ENCODE peak calls at places on chromosomes 2 and 18, in four cellular contexts. One of them, this sample, is unnamed.
A peak's percentile ranks its signal among the peaks of the same experiment; 100 is the strongest.

GRCh38 chr2:208174144-208174543 is 10.8 kb upstream of the CRYGA start:
- DNase-seq in stomach: no peak
- DNase-seq in mammary epithelial cell: no peak
- DNase-seq in HCT116: no peak
- DNase-seq in this sample: no peak

GRCh38 chr2:50691518-50691917 is 340.4 kb downstream of the NRXN1 start:
- DNase-seq in mammary epithelial cell: no peak
- DNase-seq in HCT116: no peak
- DNase-seq in stomach: no peak
- DNase-seq in this sample: no peak

GRCh38 chr2:232522014-232522854 is 2.0 kb downstream of the PRSS56 start:
- DNase-seq in HCT116: no peak
- DNase-seq in stomach: peak; percentile 66
- DNase-seq in mammary epithelial cell: no peak
- DNase-seq in this sample: no peak

GRCh38 chr2:202377308-202377736 is 1.2 kb downstream of the BMPR2 start:
- DNase-seq in mammary epithelial cell: peak; percentile 28
- DNase-seq in stomach: peak; percentile 45
- DNase-seq in HCT116: no peak
- DNase-seq in this sample: no peak

GRCh38 chr2:191930205-191930604 is 83.3 kb upstream of the CAVIN2 start:
- DNase-seq in stomach: no peak
- DNase-seq in mammary epithelial cell: no peak
- DNase-seq in HCT116: no peak
- DNase-seq in this sample: no peak

GRCh38 chr2:241417626-241418025 is 61.5 kb downstream of the FARP2 start:
- DNase-seq in HCT116: no peak
- DNase-seq in mammary epithelial cell: no peak
- DNase-seq in stomach: no peak
- DNase-seq in this sample: no peak

GRCh38 chr18:70522183-70522582 is 233.3 kb downstream of the SOCS6 start:
- DNase-seq in stomach: no peak
- DNase-seq in HCT116: no peak
- DNase-seq in mammary epithelial cell: no peak
- DNase-seq in this sample: no peak

GRCh38 chr2:113966832-113967231 is 76.9 kb downstream of the ACTR3 start:
- DNase-seq in HCT116: no peak
- DNase-seq in stomach: no peak
- DNase-seq in mammary epithelial cell: no peak
- DNase-seq in this sample: no peak

GRCh38 chr2:25790074-25790473 is 88.2 kb downstream of the ASXL2 start:
- DNase-seq in stomach: no peak
- DNase-seq in HCT116: no peak
- DNase-seq in mammary epithelial cell: no peak
- DNase-seq in this sample: no peak

GRCh38 chr2:70888925-70889715 is 46.6 kb upstream of the ATP6V1B1 start:
- DNase-seq in stomach: peak; percentile 23
- DNase-seq in mammary epithelial cell: no peak
- DNase-seq in HCT116: no peak
- DNase-seq in this sample: no peak

GRCh38 chr18:74416124-74416523 is 41.0 kb downstream of the DIPK1C start:
- DNase-seq in stomach: no peak
- DNase-seq in mammary epithelial cell: no peak
- DNase-seq in HCT116: no peak
- DNase-seq in this sample: no peak

GRCh38 chr2:135657806-135658582 is 83.7 kb upstream of the UBXN4 start:
- DNase-seq in HCT116: no peak
- DNase-seq in stomach: no peak
- DNase-seq in mammary epithelial cell: no peak
- DNase-seq in this sample: no peak

GRCh38 chr2:75621228-75621627 is 25.4 kb upstream of the MRPL19 start:
- DNase-seq in stomach: no peak
- DNase-seq in mammary epithelial cell: no peak
- DNase-seq in HCT116: no peak
- DNase-seq in this sample: no peak

GRCh38 chr2:152406119-152406835 is 71.3 kb downstream of the FMNL2 start:
- DNase-seq in stomach: no peak
- DNase-seq in mammary epithelial cell: no peak
- DNase-seq in HCT116: no peak
- DNase-seq in this sample: no peak

GRCh38 chr2:207467716-207468347 is 61.9 kb upstream of the CREB1 start:
- DNase-seq in HCT116: no peak
- DNase-seq in stomach: no peak
- DNase-seq in mammary epithelial cell: peak; percentile 37
- DNase-seq in this sample: no peak

GRCh38 chr2:203399031-203399430 is 70.8 kb downstream of the ABI2 start:
- DNase-seq in mammary epithelial cell: no peak
- DNase-seq in HCT116: no peak
- DNase-seq in stomach: no peak
- DNase-seq in this sample: no peak

GRCh38 chr2:203400805-203401585 is 72.8 kb downstream of the ABI2 start:
- DNase-seq in HCT116: no peak
- DNase-seq in stomach: no peak
- DNase-seq in mammary epithelial cell: no peak
- DNase-seq in this sample: no peak

GRCh38 chr2:203407496-203407895 is 79.3 kb downstream of the ABI2 start:
- DNase-seq in mammary epithelial cell: no peak
- DNase-seq in stomach: no peak
- DNase-seq in HCT116: no peak
- DNase-seq in this sample: no peak

DNA sequence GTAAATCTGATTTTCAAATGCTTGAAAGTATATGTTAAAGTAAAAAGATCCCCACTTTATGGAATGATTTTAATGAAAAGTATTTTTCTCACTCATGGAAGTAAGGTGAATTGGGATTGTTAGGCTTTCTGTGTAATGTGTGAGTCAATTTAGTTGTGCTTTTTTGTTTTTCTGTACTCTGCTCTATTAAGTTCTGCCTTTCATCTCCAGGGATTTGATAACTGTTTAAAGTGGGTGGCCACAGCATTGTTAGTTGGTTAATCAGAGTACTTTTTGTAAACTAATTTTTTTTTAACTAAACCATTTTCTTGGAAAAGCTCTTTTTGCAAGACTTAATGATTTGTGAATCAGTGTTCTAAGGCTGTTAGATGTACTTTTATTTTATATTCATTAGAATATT is 76.8 kb downstream of the ABI2 start:
- DNase-seq in mammary epithelial cell: no peak
- DNase-seq in HCT116: peak; percentile 53
- DNase-seq in stomach: no peak
- DNase-seq in this sample: no peak
- H3K27ac ChIP-seq in mammary epithelial cell: no peak overlapping the region
- H3K27ac ChIP-seq in HCT116: peak overlapping the region; percentile 70
- H3K27ac ChIP-seq in stomach: no peak overlapping the region
- H3K27ac ChIP-seq in this sample: no peak overlapping the region

GRCh38 chr18:63198098-63198760 is 121.3 kb downstream of the BCL2 start:
- DNase-seq in mammary epithelial cell: no peak
- DNase-seq in stomach: no peak
- DNase-seq in HCT116: no peak
- DNase-seq in this sample: no peak
- H3K27ac ChIP-seq in mammary epithelial cell: no peak overlapping the region
- H3K27ac ChIP-seq in stomach: no peak overlapping the region
- H3K27ac ChIP-seq in HCT116: no peak overlapping the region
- H3K27ac ChIP-seq in this sample: no peak overlapping the region

GRCh38 chr2:163264376-163264775 is 425.8 kb upstream of the KCNH7 start:
- DNase-seq in stomach: no peak
- DNase-seq in mammary epithelial cell: peak; percentile 62
- DNase-seq in HCT116: no peak
- DNase-seq in this sample: no peak

GRCh38 chr2:163269375-163270021 is 430.9 kb upstream of the KCNH7 start:
- DNase-seq in HCT116: no peak
- DNase-seq in mammary epithelial cell: no peak
- DNase-seq in stomach: no peak
- DNase-seq in this sample: no peak

GRCh38 chr2:163265562-163265961 is 427.0 kb upstream of the KCNH7 start:
- DNase-seq in mammary epithelial cell: no peak
- DNase-seq in stomach: no peak
- DNase-seq in HCT116: no peak
- DNase-seq in this sample: no peak

DNA sequence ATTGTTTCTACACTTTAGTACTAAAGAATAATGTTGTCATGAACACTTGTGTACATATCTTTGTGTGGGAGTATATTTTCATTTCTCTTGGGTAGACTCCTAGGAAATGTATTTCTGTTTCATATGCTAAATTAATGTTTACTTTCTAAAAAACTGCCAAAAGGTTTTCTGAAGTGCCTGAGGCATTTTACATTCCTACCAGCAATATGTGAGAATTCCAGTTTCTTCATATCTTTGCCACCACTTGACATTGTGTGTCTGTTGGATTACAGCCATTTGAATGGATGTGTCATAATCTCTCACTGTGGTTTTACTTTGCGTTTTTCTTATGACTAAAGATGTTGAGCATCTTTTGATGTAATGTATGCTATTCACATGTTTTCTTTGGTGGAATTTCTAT is 428.2 kb upstream of the KCNH7 start:
- DNase-seq in stomach: no peak
- DNase-seq in HCT116: no peak
- DNase-seq in mammary epithelial cell: peak; percentile 96
- DNase-seq in this sample: peak; percentile 85
- H3K27ac ChIP-seq in stomach: no peak overlapping the region
- H3K27ac ChIP-seq in HCT116: no peak overlapping the region
- H3K27ac ChIP-seq in mammary epithelial cell: no peak overlapping the region
- H3K27ac ChIP-seq in this sample: no peak overlapping the region

DNA sequence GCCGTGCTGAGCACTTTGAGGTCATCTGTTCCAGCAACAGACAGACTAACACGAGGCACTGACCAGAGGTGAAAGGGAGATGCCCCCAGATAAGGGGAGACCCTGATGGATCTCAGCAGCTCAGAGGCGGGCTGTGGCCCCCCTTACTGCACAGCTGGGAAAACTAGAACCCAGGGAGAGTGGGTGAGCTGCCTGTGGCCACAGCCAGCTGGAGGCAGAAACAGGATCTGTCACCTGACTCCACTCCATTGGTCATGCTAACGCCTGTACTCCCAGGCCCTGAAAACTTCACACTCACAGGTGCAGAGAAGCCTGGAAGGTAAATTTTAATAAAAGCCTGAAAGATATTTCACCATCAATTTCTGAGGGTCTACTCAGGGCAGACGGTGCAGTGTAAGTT is 173.6 kb downstream of the EIPR1 start:
- DNase-seq in stomach: no peak
- DNase-seq in HCT116: no peak
- DNase-seq in mammary epithelial cell: no peak
- DNase-seq in this sample: no peak
- H3K27ac ChIP-seq in stomach: no peak overlapping the region
- H3K27ac ChIP-seq in HCT116: no peak overlapping the region
- H3K27ac ChIP-seq in mammary epithelial cell: no peak overlapping the region
- H3K27ac ChIP-seq in this sample: no peak overlapping the region

GRCh38 chr2:111618577-111618930 is 265.4 kb downstream of the ANAPC1 start:
- DNase-seq in HCT116: no peak
- DNase-seq in mammary epithelial cell: no peak
- DNase-seq in stomach: no peak
- DNase-seq in this sample: no peak

GRCh38 chr2:111617299-111617803 is 266.6 kb downstream of the ANAPC1 start:
- DNase-seq in mammary epithelial cell: no peak
- DNase-seq in HCT116: peak; percentile 40
- DNase-seq in stomach: no peak
- DNase-seq in this sample: no peak

GRCh38 chr2:111616651-111617218 is 267.3 kb downstream of the ANAPC1 start:
- DNase-seq in HCT116: no peak
- DNase-seq in stomach: no peak
- DNase-seq in mammary epithelial cell: no peak
- DNase-seq in this sample: no peak

GRCh38 chr2:111618953-111619902 is 264.8 kb downstream of the ANAPC1 start:
- DNase-seq in mammary epithelial cell: no peak
- DNase-seq in HCT116: peak; percentile 21
- DNase-seq in stomach: no peak
- DNase-seq in this sample: no peak

DNA sequence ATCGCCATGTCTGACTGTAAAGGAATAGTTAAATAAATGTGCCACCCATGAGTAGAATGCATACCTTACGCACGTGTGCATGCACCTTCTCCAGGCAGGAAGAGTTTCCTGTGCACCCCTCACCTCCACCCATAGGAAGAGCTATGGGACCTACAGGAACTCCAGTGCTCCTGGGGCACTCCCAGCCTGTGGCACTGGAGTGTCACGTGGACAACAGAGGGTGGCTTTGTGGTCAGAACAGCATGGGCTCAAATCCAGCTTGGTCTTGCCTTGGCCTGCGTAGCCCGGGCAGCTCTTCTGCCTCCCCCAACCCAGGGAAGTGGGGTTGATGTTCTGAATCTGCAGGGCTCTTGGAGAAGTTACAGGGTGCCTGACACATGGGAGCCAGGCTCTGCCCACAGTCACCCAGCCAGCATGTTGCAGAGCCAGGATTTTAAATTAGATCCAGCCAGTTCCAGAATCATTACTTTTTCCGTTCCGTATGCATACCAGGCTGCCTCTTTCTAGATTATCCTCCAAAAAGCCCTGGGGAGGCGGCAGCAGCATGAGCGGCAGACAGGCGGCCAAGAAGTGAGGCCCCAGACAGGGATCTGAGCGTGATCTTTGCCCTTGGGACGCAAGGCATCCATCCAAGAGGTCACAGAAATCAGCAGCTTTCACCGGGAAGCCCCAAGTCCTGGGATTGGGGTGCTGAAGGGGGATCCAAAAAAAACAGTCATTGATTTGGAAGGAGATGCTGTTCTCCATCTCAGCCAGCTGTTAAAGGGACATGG is 266.0 kb downstream of the ANAPC1 start:
- DNase-seq in stomach: no peak
- DNase-seq in mammary epithelial cell: no peak
- DNase-seq in HCT116: peak; percentile 34
- DNase-seq in this sample: no peak
- H3K27ac ChIP-seq in stomach: no peak overlapping the region
- H3K27ac ChIP-seq in mammary epithelial cell: no peak overlapping the region
- H3K27ac ChIP-seq in HCT116: peak overlapping the region; percentile 39
- H3K27ac ChIP-seq in this sample: peak overlapping the region; percentile 33

GRCh38 chr2:84491256-84491655 is 25.0 kb upstream of the DNAH6 start:
- DNase-seq in stomach: no peak
- DNase-seq in HCT116: no peak
- DNase-seq in mammary epithelial cell: no peak
- DNase-seq in this sample: no peak

GRCh38 chr2:84491741-84492140 is 24.6 kb upstream of the DNAH6 start:
- DNase-seq in stomach: no peak
- DNase-seq in mammary epithelial cell: no peak
- DNase-seq in HCT116: no peak
- DNase-seq in this sample: no peak

GRCh38 chr2:84486436-84487115 is 27.5 kb upstream of the SUCLG1 start:
- DNase-seq in HCT116: no peak
- DNase-seq in stomach: peak; percentile 83
- DNase-seq in mammary epithelial cell: no peak
- DNase-seq in this sample: no peak

GRCh38 chr2:84483320-84483719 is 24.2 kb upstream of the SUCLG1 start:
- DNase-seq in HCT116: no peak
- DNase-seq in stomach: no peak
- DNase-seq in mammary epithelial cell: no peak
- DNase-seq in this sample: no peak

GRCh38 chr2:84487298-84487996 is 28.4 kb upstream of the SUCLG1 start:
- DNase-seq in HCT116: no peak
- DNase-seq in stomach: no peak
- DNase-seq in mammary epithelial cell: no peak
- DNase-seq in this sample: no peak
- H3K27ac ChIP-seq in HCT116: no peak overlapping the region
- H3K27ac ChIP-seq in stomach: peak overlapping the region; percentile 70
- H3K27ac ChIP-seq in mammary epithelial cell: no peak overlapping the region
- H3K27ac ChIP-seq in this sample: no peak overlapping the region

GRCh38 chr18:21747268-21747667 is 6.7 kb downstream of the MIB1 start:
- DNase-seq in stomach: no peak
- DNase-seq in HCT116: no peak
- DNase-seq in mammary epithelial cell: no peak
- DNase-seq in this sample: no peak
- H3K27ac ChIP-seq in stomach: no peak overlapping the region
- H3K27ac ChIP-seq in HCT116: no peak overlapping the region
- H3K27ac ChIP-seq in mammary epithelial cell: no peak overlapping the region
- H3K27ac ChIP-seq in this sample: no peak overlapping the region

GRCh38 chr2:11496311-11496710 is 30.4 kb upstream of the E2F6 start:
- DNase-seq in stomach: no peak
- DNase-seq in mammary epithelial cell: no peak
- DNase-seq in HCT116: no peak
- DNase-seq in this sample: no peak
- H3K27ac ChIP-seq in stomach: no peak overlapping the region
- H3K27ac ChIP-seq in mammary epithelial cell: no peak overlapping the region
- H3K27ac ChIP-seq in HCT116: no peak overlapping the region
- H3K27ac ChIP-seq in this sample: no peak overlapping the region

This sample was measured in epithelial cell of prostate.